ENCODE peak calls at places on chromosomes 11 and 22, in five cellular contexts. H, I, X, N and V are unnamed samples.

GRCh38 chr22:46416537-46417267 is 81.2 kb downstream of the TRMU start:
- DNase-seq in I (no peak), X (no peak), H (no peak), N (no peak), V (no peak)

GRCh38 chr22:29782061-29782845 is 15.1 kb downstream of the UQCR10 start:
- DNase-seq in H (no peak), X (no peak), I (no peak), N (no peak), V (no peak)

GRCh38 chr11:119660166-119660720 is 68.8 kb downstream of the NECTIN1 start:
- DNase-seq in H (no peak), I (no peak), X (no peak), N (no peak), V (no peak)

GRCh38 chr11:68857037-68857586 is 15.4 kb upstream of the CPT1A start:
- DNase-seq in I (no peak), N (no peak), H (no peak), X (no peak), V (no peak)

GRCh38 chr11:67345949-67346819 is 7.2 kb downstream of the POLD4 start:
- DNase-seq in X (no peak), I (no peak), H (peak; percentile 82), N (no peak), V (peak; percentile 85)

GRCh38 chr22:22786301-22787115 is 101.1 kb upstream of the IGLL5 start:
- DNase-seq in N (no peak), I (no peak), H (peak; percentile 80), X (no peak), V (no peak)

GRCh38 chr11:112588252-112588668 is 327.6 kb upstream of the PLET1 start:
- DNase-seq in H (peak; percentile 69), X (peak; percentile 12), I (peak; percentile 50), N (peak; percentile 37), V (peak; percentile 40)

GRCh38 chr22:27790396-27791216 is 10.9 kb downstream of the MN1 start:
- DNase-seq in X (no peak), N (no peak), H (no peak), I (no peak), V (no peak)

GRCh38 chr11:93350835-93351234 is 20.3 kb downstream of the DEUP1 start:
- DNase-seq in X (no peak), I (no peak), H (no peak), N (no peak), V (no peak)

GRCh38 chr22:48709453-48709852 is 1118.2 kb downstream of the BRD1 start:
- DNase-seq in I (no peak), X (no peak), N (no peak), H (peak; percentile 29), V (no peak)

GRCh38 chr11:85961930-85962363 is 106.8 kb downstream of the CCDC83 start:
- DNase-seq in X (no peak), I (no peak), H (no peak), N (no peak), V (peak; percentile 97)

GRCh38 chr22:29031236-29031982 is 30.2 kb downstream of the C22orf31 start:
- DNase-seq in I (no peak), N (no peak), H (no peak), X (no peak), V (peak; percentile 59)

GRCh38 chr11:78045851-78046485 is 17.7 kb upstream of the THRSP start:
- DNase-seq in N (peak; percentile 84), H (peak; percentile 80), I (peak; percentile 81), X (peak; percentile 78), V (peak; percentile 34)

GRCh38 chr11:62632492-62632891 is 10.7 kb upstream of the B3GAT3 start:
- DNase-seq in I (no peak), N (no peak), X (no peak), H (no peak), V (no peak)

GRCh38 chr11:62602141-62603071 is 741 bp upstream of the MTA2 start:
- DNase-seq in H (peak; percentile 87), I (peak; percentile 61), X (no peak), N (peak; percentile 59), V (peak; percentile 20)